ENCODE peak calls at places on chromosomes 1 and 21, in four cellular contexts. One of them, this sample, is unnamed. For H3K27me3, the result is how much of the 10 kb centered on the place peaks cover.

GRCh38 chr1:200243042-200243437 is 166.8 kb downstream of the ZNF281 start:
- DNase-seq in cardiac muscle cell: no peak
- DNase-seq in Caco-2: no peak
- DNase-seq in tibial artery: no peak
- DNase-seq in this sample: no peak

GRCh38 chr1:62904537-62904936 is 120.6 kb downstream of the ATG4C start:
- DNase-seq in tibial artery: no peak
- DNase-seq in Caco-2: no peak
- DNase-seq in cardiac muscle cell: no peak
- DNase-seq in this sample: no peak

GRCh38 chr1:213104604-213105003 is 53.6 kb downstream of the RPS6KC1 start:
- DNase-seq in Caco-2: no peak
- DNase-seq in tibial artery: no peak
- DNase-seq in cardiac muscle cell: no peak
- DNase-seq in this sample: no peak

GRCh38 chr1:201602413-201603265 is 63.7 kb downstream of the NAV1 start:
- DNase-seq in Caco-2: no peak
- DNase-seq in cardiac muscle cell: no peak
- DNase-seq in tibial artery: no peak
- DNase-seq in this sample: no peak

GRCh38 chr1:14140800-14141526 is 441.0 kb downstream of the PRDM2 start:
- DNase-seq in tibial artery: peak
- DNase-seq in cardiac muscle cell: peak
- DNase-seq in Caco-2: no peak
- DNase-seq in this sample: no peak

GRCh38 chr1:3061981-3062615 is 6.9 kb upstream of the PRDM16 start:
- DNase-seq in tibial artery: no peak
- DNase-seq in Caco-2: peak
- DNase-seq in cardiac muscle cell: no peak
- DNase-seq in this sample: peak

GRCh38 chr1:173596097-173596825 is 6.6 kb downstream of the SLC9C2 start:
- DNase-seq in tibial artery: no peak
- DNase-seq in cardiac muscle cell: no peak
- DNase-seq in Caco-2: no peak
- DNase-seq in this sample: no peak

GRCh38 chr1:13782634-13782995 is 82.6 kb downstream of the PRDM2 start:
- DNase-seq in Caco-2: no peak
- DNase-seq in cardiac muscle cell: no peak
- DNase-seq in tibial artery: no peak
- DNase-seq in this sample: no peak

GRCh38 chr1:205375816-205376545 is 19.3 kb upstream of the KLHDC8A start:
- DNase-seq in cardiac muscle cell: peak
- DNase-seq in tibial artery: no peak
- DNase-seq in Caco-2: no peak
- DNase-seq in this sample: no peak

GRCh38 chr1:158126425-158126824 is 54.3 kb upstream of the CD1D start:
- DNase-seq in cardiac muscle cell: no peak
- DNase-seq in tibial artery: no peak
- DNase-seq in Caco-2: no peak
- DNase-seq in this sample: no peak

GRCh38 chr1:224447251-224447650 is 12.7 kb upstream of the WDR26 start:
- DNase-seq in cardiac muscle cell: no peak
- DNase-seq in tibial artery: peak
- DNase-seq in Caco-2: no peak
- DNase-seq in this sample: no peak

GRCh38 chr1:156392427-156392826 is 23.4 kb downstream of the RHBG start:
- DNase-seq in Caco-2: no peak
- DNase-seq in cardiac muscle cell: no peak
- DNase-seq in tibial artery: no peak
- DNase-seq in this sample: no peak

GRCh38 chr1:100960098-100960497 is 64.2 kb downstream of the SLC30A7 start:
- DNase-seq in Caco-2: no peak
- DNase-seq in cardiac muscle cell: no peak
- DNase-seq in tibial artery: no peak
- DNase-seq in this sample: no peak

GRCh38 chr1:110874303-110875215 is 1.6 kb downstream of the CD53 start:
- DNase-seq in cardiac muscle cell: no peak
- DNase-seq in Caco-2: no peak
- DNase-seq in tibial artery: no peak
- DNase-seq in this sample: no peak

GRCh38 chr21:45404726-45405270 is at the start of gene COL18A1:
- DNase-seq in cardiac muscle cell: peak
- DNase-seq in Caco-2: peak
- DNase-seq in tibial artery: peak
- DNase-seq in this sample: peak

GRCh38 chr1:17653728-17654351 is 101.3 kb upstream of the ACTL8 start:
- DNase-seq in cardiac muscle cell: peak
- DNase-seq in tibial artery: no peak
- DNase-seq in Caco-2: no peak
- DNase-seq in this sample: no peak

GRCh38 chr1:213376862-213377372 is 325.9 kb downstream of the RPS6KC1 start:
- DNase-seq in tibial artery: no peak
- DNase-seq in Caco-2: peak
- DNase-seq in cardiac muscle cell: peak
- DNase-seq in this sample: no peak

GRCh38 chr1:200131551-200132125 is 104.1 kb downstream of the NR5A2 start:
- DNase-seq in tibial artery: no peak
- DNase-seq in Caco-2: peak
- DNase-seq in cardiac muscle cell: no peak
- DNase-seq in this sample: no peak

GRCh38 chr1:248094884-248095283 is at the start of gene OR2L13:
- DNase-seq in tibial artery: no peak
- DNase-seq in Caco-2: no peak
- DNase-seq in cardiac muscle cell: no peak
- DNase-seq in this sample: no peak

GRCh38 chr1:115275216-115275615 is 62.8 kb downstream of the NGF start:
- DNase-seq in Caco-2: no peak
- DNase-seq in cardiac muscle cell: peak
- DNase-seq in tibial artery: no peak
- DNase-seq in this sample: no peak

GRCh38 chr1:53890522-53890941 is 935 bp upstream of the YIPF1 start:
- DNase-seq in Caco-2: no peak
- DNase-seq in tibial artery: no peak
- DNase-seq in cardiac muscle cell: no peak
- DNase-seq in this sample: no peak

GRCh38 chr1:164617607-164618564 is 58.9 kb downstream of the PBX1 start:
- DNase-seq in cardiac muscle cell: peak
- DNase-seq in Caco-2: no peak
- DNase-seq in tibial artery: no peak
- DNase-seq in this sample: no peak

GRCh38 chr1:178267646-178268094 is 173.8 kb downstream of the RASAL2 start:
- DNase-seq in tibial artery: no peak
- DNase-seq in Caco-2: peak
- DNase-seq in cardiac muscle cell: no peak
- DNase-seq in this sample: no peak

GRCh38 chr1:1787206-1787605 is 8.9 kb upstream of the NADK start:
- DNase-seq in tibial artery: no peak
- DNase-seq in cardiac muscle cell: no peak
- DNase-seq in Caco-2: no peak
- DNase-seq in this sample: no peak

GRCh38 chr1:39204441-39205081 is at the start of gene MACF1:
- DNase-seq in Caco-2: no peak
- DNase-seq in tibial artery: peak
- DNase-seq in cardiac muscle cell: peak
- DNase-seq in this sample: peak

GRCh38 chr21:38159355-38159754 is 97.4 kb upstream of the KCNJ15 start:
- DNase-seq in tibial artery: peak
- DNase-seq in cardiac muscle cell: peak
- DNase-seq in Caco-2: peak
- DNase-seq in this sample: no peak

GRCh38 chr1:28240024-28240423 is 4.1 kb downstream of the ATP5IF1 start:
- DNase-seq in Caco-2: no peak
- DNase-seq in tibial artery: no peak
- DNase-seq in cardiac muscle cell: no peak
- DNase-seq in this sample: no peak

GRCh38 chr1:113675299-113675698 is 84.0 kb downstream of the PHTF1 start:
- DNase-seq in tibial artery: no peak
- DNase-seq in Caco-2: no peak
- DNase-seq in cardiac muscle cell: no peak
- DNase-seq in this sample: no peak

GRCh38 chr21:28342229-28342810 is 650.4 kb downstream of the LTN1 start:
- DNase-seq in Caco-2: no peak
- DNase-seq in cardiac muscle cell: no peak
- DNase-seq in tibial artery: no peak
- DNase-seq in this sample: no peak

GRCh38 chr1:100074604-100075395 is 57.9 kb downstream of the SASS6 start:
- DNase-seq in tibial artery: no peak
- DNase-seq in cardiac muscle cell: no peak
- DNase-seq in Caco-2: no peak
- DNase-seq in this sample: no peak

GRCh38 chr1:247456024-247456423 is 1.9 kb downstream of the OR2B11 start:
- DNase-seq in Caco-2: no peak
- DNase-seq in cardiac muscle cell: no peak
- DNase-seq in tibial artery: no peak
- DNase-seq in this sample: no peak

GRCh38 chr21:17738171-17738953 is 80.8 kb downstream of the C21orf91 start:
- DNase-seq in Caco-2: no peak
- DNase-seq in tibial artery: no peak
- DNase-seq in cardiac muscle cell: no peak
- DNase-seq in this sample: no peak

GRCh38 chr1:115337633-115338456 is at the start of gene NGF:
- DNase-seq in Caco-2: no peak
- DNase-seq in cardiac muscle cell: peak
- DNase-seq in tibial artery: peak
- DNase-seq in this sample: peak

GRCh38 chr1:88985033-88985432 is 7.4 kb downstream of the KYAT3 start:
- DNase-seq in tibial artery: no peak
- DNase-seq in Caco-2: no peak
- DNase-seq in cardiac muscle cell: peak
- DNase-seq in this sample: no peak

GRCh38 chr1:192620096-192620495 is 15.9 kb upstream of the RGS13 start:
- DNase-seq in tibial artery: no peak
- DNase-seq in cardiac muscle cell: no peak
- DNase-seq in Caco-2: no peak
- DNase-seq in this sample: no peak

GRCh38 chr1:209825591-209826433 is 2.0 kb upstream of the UTP25 start:
- DNase-seq in Caco-2: peak
- DNase-seq in tibial artery: no peak
- DNase-seq in cardiac muscle cell: no peak
- DNase-seq in this sample: no peak

GRCh38 chr1:232431748-232432147 is 198.2 kb downstream of the SIPA1L2 start:
- DNase-seq in cardiac muscle cell: peak
- DNase-seq in tibial artery: no peak
- DNase-seq in Caco-2: no peak
- DNase-seq in this sample: no peak

GRCh38 chr1:11638121-11638520 is 16.1 kb downstream of the FBXO2 start:
- DNase-seq in tibial artery: no peak
- DNase-seq in cardiac muscle cell: no peak
- DNase-seq in Caco-2: no peak
- DNase-seq in this sample: no peak
- H3K27me3 ChIP-seq in tibial artery: under half
- H3K27me3 ChIP-seq in cardiac muscle cell: under half
- H3K27me3 ChIP-seq in Caco-2: under half
- H3K27me3 ChIP-seq in this sample: under half

DNA sequence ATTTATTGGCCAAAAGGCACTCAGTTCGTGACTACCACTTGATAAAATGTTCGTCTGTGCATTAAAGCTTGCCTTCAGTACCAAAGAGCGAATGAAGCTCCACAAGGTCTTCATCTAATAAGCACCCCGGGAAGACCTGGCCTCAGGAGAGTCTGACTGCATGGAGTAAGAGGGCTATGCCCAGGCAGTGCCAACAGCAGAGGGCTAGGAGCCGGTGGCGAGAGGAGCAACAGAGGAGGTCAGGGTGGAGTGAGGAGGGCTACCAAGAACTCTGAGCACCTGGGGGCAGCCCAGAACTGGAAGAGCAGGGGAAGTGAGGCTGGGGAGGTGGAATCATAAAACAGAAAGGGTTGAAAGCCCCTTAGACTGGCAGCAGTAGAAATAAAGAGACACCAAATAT is 171.2 kb downstream of the RHOU start:
- DNase-seq in tibial artery: no peak
- DNase-seq in cardiac muscle cell: no peak
- DNase-seq in Caco-2: no peak
- DNase-seq in this sample: no peak
- H3K27me3 ChIP-seq in tibial artery: under half
- H3K27me3 ChIP-seq in cardiac muscle cell: under half
- H3K27me3 ChIP-seq in Caco-2: under half
- H3K27me3 ChIP-seq in this sample: under half

GRCh38 chr1:188249813-188250212 is 1421.1 kb downstream of the PLA2G4A start:
- DNase-seq in cardiac muscle cell: no peak
- DNase-seq in Caco-2: no peak
- DNase-seq in tibial artery: no peak
- DNase-seq in this sample: no peak
- H3K27me3 ChIP-seq in cardiac muscle cell: under half
- H3K27me3 ChIP-seq in Caco-2: under half
- H3K27me3 ChIP-seq in tibial artery: under half
- H3K27me3 ChIP-seq in this sample: under half

DNA sequence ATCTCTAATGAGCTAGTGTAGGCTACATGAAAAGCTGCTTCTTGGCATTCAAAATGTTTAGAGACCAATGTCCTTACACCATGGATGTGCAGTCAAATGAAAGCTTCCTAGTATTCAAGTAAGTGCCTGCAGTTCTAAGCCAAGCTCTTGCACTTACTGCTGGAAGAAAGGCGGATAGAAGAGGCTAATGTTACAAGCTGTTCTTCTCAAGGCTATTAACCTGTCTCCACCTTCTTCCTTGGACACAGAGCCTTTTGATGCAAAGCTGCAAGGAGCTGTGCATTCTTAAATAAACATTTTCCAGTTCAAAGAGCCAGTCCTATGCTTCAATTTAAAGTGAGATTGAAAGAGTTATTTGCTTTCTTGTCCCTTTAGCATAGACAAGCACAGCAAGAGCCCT is 167.9 kb upstream of the RUNX1 start:
- DNase-seq in tibial artery: no peak
- DNase-seq in cardiac muscle cell: no peak
- DNase-seq in Caco-2: no peak
- DNase-seq in this sample: no peak
- H3K27me3 ChIP-seq in tibial artery: under half
- H3K27me3 ChIP-seq in cardiac muscle cell: half or more
- H3K27me3 ChIP-seq in Caco-2: under half
- H3K27me3 ChIP-seq in this sample: under half